ENCODE peak calls at places on chromosomes 4 and X, in five cellular contexts. One of them, this sample, is unnamed.

GRCh38 chrX:151359931-151360871 is 36.8 kb upstream of the VMA21 start:
- DNase-seq in GM10248: peak
- DNase-seq in stimulated activated CD8-positive, alpha-beta memory T cell treated with anti-CD3 and anti-CD28 coated beads, Interleukin-4, amount 100 ng/mL, for 24 hours: peak
- DNase-seq in LoVo: no peak
- DNase-seq in iPS-NIHi11: peak
- DNase-seq in this sample: peak

GRCh38 chrX:102651968-102652744 is 873 bp downstream of the GPRASP1 start:
- DNase-seq in GM10248: peak
- DNase-seq in stimulated activated CD8-positive, alpha-beta memory T cell treated with anti-CD3 and anti-CD28 coated beads, Interleukin-4, amount 100 ng/mL, for 24 hours: no peak
- DNase-seq in LoVo: no peak
- DNase-seq in iPS-NIHi11: peak
- DNase-seq in this sample: peak

GRCh38 chr4:26717332-26717731 is 133.4 kb downstream of the TBC1D19 start:
- DNase-seq in GM10248: no peak
- DNase-seq in stimulated activated CD8-positive, alpha-beta memory T cell treated with anti-CD3 and anti-CD28 coated beads, Interleukin-4, amount 100 ng/mL, for 24 hours: no peak
- DNase-seq in LoVo: no peak
- DNase-seq in iPS-NIHi11: no peak
- DNase-seq in this sample: no peak

GRCh38 chrX:47706575-47706974 is 47.6 kb upstream of the UXT start:
- DNase-seq in GM10248: no peak
- DNase-seq in stimulated activated CD8-positive, alpha-beta memory T cell treated with anti-CD3 and anti-CD28 coated beads, Interleukin-4, amount 100 ng/mL, for 24 hours: no peak
- DNase-seq in LoVo: no peak
- DNase-seq in iPS-NIHi11: no peak
- DNase-seq in this sample: no peak

GRCh38 chr4:183960021-183960420 is 54.9 kb downstream of the STOX2 start:
- DNase-seq in GM10248: no peak
- DNase-seq in stimulated activated CD8-positive, alpha-beta memory T cell treated with anti-CD3 and anti-CD28 coated beads, Interleukin-4, amount 100 ng/mL, for 24 hours: no peak
- DNase-seq in LoVo: no peak
- DNase-seq in iPS-NIHi11: peak
- DNase-seq in this sample: peak

GRCh38 chrX:82218361-82218760 is 1016.5 kb downstream of the SH3BGRL start:
- DNase-seq in GM10248: peak
- DNase-seq in stimulated activated CD8-positive, alpha-beta memory T cell treated with anti-CD3 and anti-CD28 coated beads, Interleukin-4, amount 100 ng/mL, for 24 hours: no peak
- DNase-seq in LoVo: peak
- DNase-seq in iPS-NIHi11: peak
- DNase-seq in this sample: no peak

GRCh38 chrX:125287282-125287681 is 32.4 kb upstream of the TEX13C start:
- DNase-seq in GM10248: no peak
- DNase-seq in stimulated activated CD8-positive, alpha-beta memory T cell treated with anti-CD3 and anti-CD28 coated beads, Interleukin-4, amount 100 ng/mL, for 24 hours: no peak
- DNase-seq in LoVo: no peak
- DNase-seq in iPS-NIHi11: no peak
- DNase-seq in this sample: no peak

GRCh38 chrX:11287505-11287904 is 5.7 kb upstream of the AMELX start:
- DNase-seq in GM10248: no peak
- DNase-seq in stimulated activated CD8-positive, alpha-beta memory T cell treated with anti-CD3 and anti-CD28 coated beads, Interleukin-4, amount 100 ng/mL, for 24 hours: no peak
- DNase-seq in LoVo: no peak
- DNase-seq in iPS-NIHi11: no peak
- DNase-seq in this sample: no peak

GRCh38 chrX:38636949-38637819 is 75.8 kb downstream of the TSPAN7 start:
- DNase-seq in GM10248: no peak
- DNase-seq in stimulated activated CD8-positive, alpha-beta memory T cell treated with anti-CD3 and anti-CD28 coated beads, Interleukin-4, amount 100 ng/mL, for 24 hours: no peak
- DNase-seq in LoVo: no peak
- DNase-seq in iPS-NIHi11: no peak
- DNase-seq in this sample: no peak

GRCh38 chr4:3827616-3828492 is 61.7 kb downstream of the ADRA2C start:
- DNase-seq in GM10248: no peak
- DNase-seq in stimulated activated CD8-positive, alpha-beta memory T cell treated with anti-CD3 and anti-CD28 coated beads, Interleukin-4, amount 100 ng/mL, for 24 hours: no peak
- DNase-seq in LoVo: peak
- DNase-seq in iPS-NIHi11: peak
- DNase-seq in this sample: peak

GRCh38 chrX:9148626-9149385 is 114.9 kb upstream of the FAM9B start:
- DNase-seq in GM10248: no peak
- DNase-seq in stimulated activated CD8-positive, alpha-beta memory T cell treated with anti-CD3 and anti-CD28 coated beads, Interleukin-4, amount 100 ng/mL, for 24 hours: no peak
- DNase-seq in LoVo: no peak
- DNase-seq in iPS-NIHi11: peak
- DNase-seq in this sample: no peak

GRCh38 chrX:71315917-71316316 is 14.4 kb downstream of the ITGB1BP2 start:
- DNase-seq in GM10248: no peak
- DNase-seq in stimulated activated CD8-positive, alpha-beta memory T cell treated with anti-CD3 and anti-CD28 coated beads, Interleukin-4, amount 100 ng/mL, for 24 hours: no peak
- DNase-seq in LoVo: no peak
- DNase-seq in iPS-NIHi11: no peak
- DNase-seq in this sample: no peak

GRCh38 chrX:123525131-123525725 is 207.6 kb downstream of the THOC2 start:
- DNase-seq in GM10248: no peak
- DNase-seq in stimulated activated CD8-positive, alpha-beta memory T cell treated with anti-CD3 and anti-CD28 coated beads, Interleukin-4, amount 100 ng/mL, for 24 hours: no peak
- DNase-seq in LoVo: no peak
- DNase-seq in iPS-NIHi11: no peak
- DNase-seq in this sample: no peak

GRCh38 chr4:142752331-142752830 is 93.7 kb downstream of the INPP4B start:
- DNase-seq in GM10248: no peak
- DNase-seq in stimulated activated CD8-positive, alpha-beta memory T cell treated with anti-CD3 and anti-CD28 coated beads, Interleukin-4, amount 100 ng/mL, for 24 hours: no peak
- DNase-seq in LoVo: no peak
- DNase-seq in iPS-NIHi11: no peak
- DNase-seq in this sample: no peak

GRCh38 chr4:135382280-135382679 is 1180.7 kb upstream of the PABPC4L start:
- DNase-seq in GM10248: no peak
- DNase-seq in stimulated activated CD8-positive, alpha-beta memory T cell treated with anti-CD3 and anti-CD28 coated beads, Interleukin-4, amount 100 ng/mL, for 24 hours: no peak
- DNase-seq in LoVo: no peak
- DNase-seq in iPS-NIHi11: no peak
- DNase-seq in this sample: no peak

GRCh38 chr4:7399433-7400234 is 35.1 kb downstream of the PSAPL1 start:
- DNase-seq in GM10248: no peak
- DNase-seq in stimulated activated CD8-positive, alpha-beta memory T cell treated with anti-CD3 and anti-CD28 coated beads, Interleukin-4, amount 100 ng/mL, for 24 hours: no peak
- DNase-seq in LoVo: no peak
- DNase-seq in iPS-NIHi11: no peak
- DNase-seq in this sample: no peak

GRCh38 chr4:153068751-153069150 is 132.6 kb downstream of the FHDC1 start:
- DNase-seq in GM10248: no peak
- DNase-seq in stimulated activated CD8-positive, alpha-beta memory T cell treated with anti-CD3 and anti-CD28 coated beads, Interleukin-4, amount 100 ng/mL, for 24 hours: no peak
- DNase-seq in LoVo: no peak
- DNase-seq in iPS-NIHi11: no peak
- DNase-seq in this sample: no peak

GRCh38 chr4:7186516-7187296 is 5.6 kb upstream of the SORCS2 start:
- DNase-seq in GM10248: no peak
- DNase-seq in stimulated activated CD8-positive, alpha-beta memory T cell treated with anti-CD3 and anti-CD28 coated beads, Interleukin-4, amount 100 ng/mL, for 24 hours: no peak
- DNase-seq in LoVo: no peak
- DNase-seq in iPS-NIHi11: no peak
- DNase-seq in this sample: no peak

GRCh38 chr4:55381502-55381901 is 14.3 kb upstream of the TMEM165 start:
- DNase-seq in GM10248: no peak
- DNase-seq in stimulated activated CD8-positive, alpha-beta memory T cell treated with anti-CD3 and anti-CD28 coated beads, Interleukin-4, amount 100 ng/mL, for 24 hours: no peak
- DNase-seq in LoVo: no peak
- DNase-seq in iPS-NIHi11: no peak
- DNase-seq in this sample: no peak

GRCh38 chrX:133610056-133610455 is 194.8 kb upstream of the GPC4 start:
- DNase-seq in GM10248: no peak
- DNase-seq in stimulated activated CD8-positive, alpha-beta memory T cell treated with anti-CD3 and anti-CD28 coated beads, Interleukin-4, amount 100 ng/mL, for 24 hours: no peak
- DNase-seq in LoVo: no peak
- DNase-seq in iPS-NIHi11: no peak
- DNase-seq in this sample: no peak

GRCh38 chr4:184384056-184384809 is 90.1 kb downstream of the IRF2 start:
- DNase-seq in GM10248: peak
- DNase-seq in stimulated activated CD8-positive, alpha-beta memory T cell treated with anti-CD3 and anti-CD28 coated beads, Interleukin-4, amount 100 ng/mL, for 24 hours: no peak
- DNase-seq in LoVo: peak
- DNase-seq in iPS-NIHi11: no peak
- DNase-seq in this sample: no peak

GRCh38 chrX:1170243-1170642 is 42.2 kb downstream of the CRLF2 start:
- DNase-seq in GM10248: no peak
- DNase-seq in stimulated activated CD8-positive, alpha-beta memory T cell treated with anti-CD3 and anti-CD28 coated beads, Interleukin-4, amount 100 ng/mL, for 24 hours: no peak
- DNase-seq in LoVo: no peak
- DNase-seq in iPS-NIHi11: no peak
- DNase-seq in this sample: no peak

GRCh38 chrX:52504551-52504950 is 8.9 kb downstream of the XAGE1A start:
- DNase-seq in GM10248: no peak
- DNase-seq in stimulated activated CD8-positive, alpha-beta memory T cell treated with anti-CD3 and anti-CD28 coated beads, Interleukin-4, amount 100 ng/mL, for 24 hours: no peak
- DNase-seq in LoVo: no peak
- DNase-seq in iPS-NIHi11: no peak
- DNase-seq in this sample: no peak

GRCh38 chrX:65587616-65588526 is 53.3 kb upstream of the LAS1L start:
- DNase-seq in GM10248: no peak
- DNase-seq in stimulated activated CD8-positive, alpha-beta memory T cell treated with anti-CD3 and anti-CD28 coated beads, Interleukin-4, amount 100 ng/mL, for 24 hours: no peak
- DNase-seq in LoVo: peak
- DNase-seq in iPS-NIHi11: no peak
- DNase-seq in this sample: peak